ENCODE peak calls at places on chromosomes 5 and 9, in four cellular contexts. L is GM04503, I is fibroblast of pulmonary artery, P is caudate nucleus. U is an unnamed sample.

GRCh38 chr9:113298924-113299770 is 4.0 kb downstream of the RNF183 start:
- DNase-seq in L (no peak), I (no peak), P (no peak), U (no peak)

GRCh38 chr5:155260798-155261197 is 247.2 kb downstream of the KIF4B start:
- DNase-seq in L (no peak), I (no peak), P (no peak), U (no peak)

GRCh38 chr5:180438785-180439780 is 55.1 kb upstream of the CNOT6 start:
- DNase-seq in L (no peak), I (no peak), P (no peak), U (no peak)

GRCh38 chr5:135214897-135215616 is 181.0 kb upstream of the PITX1 start:
- DNase-seq in L (no peak), I (peak), P (no peak), U (no peak)

GRCh38 chr5:78182838-78183237 is 111.7 kb downstream of the AP3B1 start:
- DNase-seq in L (no peak), I (no peak), P (no peak), U (no peak)

GRCh38 chr5:54619732-54620582 is 102.4 kb downstream of the SNX18 start:
- DNase-seq in L (no peak), I (no peak), P (no peak), U (no peak)

GRCh38 chr5:149221326-149221725 is 50.3 kb upstream of the AFAP1L1 start:
- DNase-seq in L (peak), I (peak), P (no peak), U (no peak)

GRCh38 chr5:15683332-15683731 is 183.4 kb downstream of the FBXL7 start:
- DNase-seq in L (no peak), I (peak), P (no peak), U (no peak)

GRCh38 chr5:30040483-30041116 is 1152.9 kb upstream of the CDH6 start:
- DNase-seq in L (no peak), I (peak), P (no peak), U (peak)

GRCh38 chr9:89879711-89880110 is 274.9 kb downstream of the GADD45G start:
- DNase-seq in L (no peak), I (no peak), P (no peak), U (no peak)

GRCh38 chr5:170137694-170138214 is 32.1 kb downstream of the FOXI1 start:
- DNase-seq in L (no peak), I (no peak), P (no peak), U (no peak)

GRCh38 chr9:133558191-133559126 is 24.0 kb downstream of the ADAMTSL2 start:
- DNase-seq in L (peak), I (peak), P (no peak), U (peak)

GRCh38 chr5:178577376-178577839 is 12.8 kb downstream of the COL23A1 start:
- DNase-seq in L (no peak), I (no peak), P (no peak), U (no peak)

GRCh38 chr5:54018438-54018837 is 291.9 kb downstream of the ARL15 start:
- DNase-seq in L (no peak), I (no peak), P (no peak), U (no peak)

GRCh38 chr5:175681045-175681974 is 23.4 kb downstream of the HRH2 start:
- DNase-seq in L (no peak), I (no peak), P (no peak), U (no peak)

GRCh38 chr5:137206030-137206715 is 293.0 kb downstream of the SPOCK1 start:
- DNase-seq in L (no peak), I (peak), P (no peak), U (no peak)

GRCh38 chr5:62093411-62093810 is 212.6 kb upstream of the KIF2A start:
- DNase-seq in L (no peak), I (no peak), P (no peak), U (no peak)